ENCODE peak calls at places on chromosomes 4 and X, in six cellular contexts. One of them, this sample, is unnamed.

GRCh38 chr4:1045595-1046201 is 34.3 kb downstream of the FGFRL1 start:
- DNase-seq in stimulated activated CD4-positive, alpha-beta T cell treated with anti-CD3 and anti-CD28 coated beads, Interleukin-1b, Interleukin-23, amount 100 ng/mL, for 48 hours: no peak
- DNase-seq in activated T-cell treated with anti-CD3 and anti-CD28 coated beads for 1 hour: no peak
- DNase-seq in G401: peak
- DNase-seq in mesothelial cell of epicardium: no peak
- DNase-seq in nucleus accumbens: no peak
- DNase-seq in this sample: no peak

GRCh38 chr4:35500812-35501211 is 743.5 kb downstream of the ARAP2 start:
- DNase-seq in mesothelial cell of epicardium: no peak
- DNase-seq in nucleus accumbens: no peak
- DNase-seq in activated T-cell treated with anti-CD3 and anti-CD28 coated beads for 1 hour: no peak
- DNase-seq in stimulated activated CD4-positive, alpha-beta T cell treated with anti-CD3 and anti-CD28 coated beads, Interleukin-1b, Interleukin-23, amount 100 ng/mL, for 48 hours: no peak
- DNase-seq in G401: no peak
- DNase-seq in this sample: no peak

GRCh38 chrX:3271485-3272186 is 74.8 kb downstream of the MXRA5 start:
- DNase-seq in mesothelial cell of epicardium: no peak
- DNase-seq in G401: no peak
- DNase-seq in nucleus accumbens: no peak
- DNase-seq in stimulated activated CD4-positive, alpha-beta T cell treated with anti-CD3 and anti-CD28 coated beads, Interleukin-1b, Interleukin-23, amount 100 ng/mL, for 48 hours: no peak
- DNase-seq in activated T-cell treated with anti-CD3 and anti-CD28 coated beads for 1 hour: no peak
- DNase-seq in this sample: no peak

GRCh38 chrX:150694738-150695410 is 1.7 kb downstream of the MTMR1 start:
- DNase-seq in nucleus accumbens: no peak
- DNase-seq in stimulated activated CD4-positive, alpha-beta T cell treated with anti-CD3 and anti-CD28 coated beads, Interleukin-1b, Interleukin-23, amount 100 ng/mL, for 48 hours: peak
- DNase-seq in G401: no peak
- DNase-seq in mesothelial cell of epicardium: no peak
- DNase-seq in activated T-cell treated with anti-CD3 and anti-CD28 coated beads for 1 hour: no peak
- DNase-seq in this sample: no peak

GRCh38 chrX:14697453-14697852 is 168.1 kb downstream of the GLRA2 start:
- DNase-seq in stimulated activated CD4-positive, alpha-beta T cell treated with anti-CD3 and anti-CD28 coated beads, Interleukin-1b, Interleukin-23, amount 100 ng/mL, for 48 hours: peak
- DNase-seq in activated T-cell treated with anti-CD3 and anti-CD28 coated beads for 1 hour: no peak
- DNase-seq in mesothelial cell of epicardium: no peak
- DNase-seq in nucleus accumbens: no peak
- DNase-seq in G401: no peak
- DNase-seq in this sample: no peak

GRCh38 chr4:181820518-181820917 is 422.7 kb upstream of the TENM3 start:
- DNase-seq in mesothelial cell of epicardium: no peak
- DNase-seq in nucleus accumbens: no peak
- DNase-seq in activated T-cell treated with anti-CD3 and anti-CD28 coated beads for 1 hour: no peak
- DNase-seq in G401: no peak
- DNase-seq in stimulated activated CD4-positive, alpha-beta T cell treated with anti-CD3 and anti-CD28 coated beads, Interleukin-1b, Interleukin-23, amount 100 ng/mL, for 48 hours: no peak
- DNase-seq in this sample: no peak

GRCh38 chr4:151992301-151992700 is 231.5 kb upstream of the GATB start:
- DNase-seq in mesothelial cell of epicardium: no peak
- DNase-seq in G401: no peak
- DNase-seq in activated T-cell treated with anti-CD3 and anti-CD28 coated beads for 1 hour: no peak
- DNase-seq in nucleus accumbens: no peak
- DNase-seq in stimulated activated CD4-positive, alpha-beta T cell treated with anti-CD3 and anti-CD28 coated beads, Interleukin-1b, Interleukin-23, amount 100 ng/mL, for 48 hours: no peak
- DNase-seq in this sample: no peak

GRCh38 chr4:107035711-107036601 is at the start of gene DKK2:
- DNase-seq in nucleus accumbens: no peak
- DNase-seq in activated T-cell treated with anti-CD3 and anti-CD28 coated beads for 1 hour: no peak
- DNase-seq in G401: peak
- DNase-seq in stimulated activated CD4-positive, alpha-beta T cell treated with anti-CD3 and anti-CD28 coated beads, Interleukin-1b, Interleukin-23, amount 100 ng/mL, for 48 hours: no peak
- DNase-seq in mesothelial cell of epicardium: peak
- DNase-seq in this sample: peak

GRCh38 chr4:10074767-10075105 is 41.9 kb downstream of the WDR1 start:
- DNase-seq in mesothelial cell of epicardium: no peak
- DNase-seq in stimulated activated CD4-positive, alpha-beta T cell treated with anti-CD3 and anti-CD28 coated beads, Interleukin-1b, Interleukin-23, amount 100 ng/mL, for 48 hours: no peak
- DNase-seq in nucleus accumbens: no peak
- DNase-seq in activated T-cell treated with anti-CD3 and anti-CD28 coated beads for 1 hour: no peak
- DNase-seq in G401: no peak
- DNase-seq in this sample: no peak

GRCh38 chr4:6852582-6852981 is 57.0 kb upstream of the TBC1D14 start:
- DNase-seq in G401: no peak
- DNase-seq in stimulated activated CD4-positive, alpha-beta T cell treated with anti-CD3 and anti-CD28 coated beads, Interleukin-1b, Interleukin-23, amount 100 ng/mL, for 48 hours: no peak
- DNase-seq in activated T-cell treated with anti-CD3 and anti-CD28 coated beads for 1 hour: no peak
- DNase-seq in mesothelial cell of epicardium: no peak
- DNase-seq in nucleus accumbens: no peak
- DNase-seq in this sample: no peak

GRCh38 chr4:54082168-54082567 is 17.8 kb upstream of the CHIC2 start:
- DNase-seq in activated T-cell treated with anti-CD3 and anti-CD28 coated beads for 1 hour: no peak
- DNase-seq in mesothelial cell of epicardium: no peak
- DNase-seq in G401: no peak
- DNase-seq in nucleus accumbens: no peak
- DNase-seq in stimulated activated CD4-positive, alpha-beta T cell treated with anti-CD3 and anti-CD28 coated beads, Interleukin-1b, Interleukin-23, amount 100 ng/mL, for 48 hours: no peak
- DNase-seq in this sample: no peak

GRCh38 chr4:6892190-6892908 is 17.3 kb upstream of the TBC1D14 start:
- DNase-seq in G401: no peak
- DNase-seq in stimulated activated CD4-positive, alpha-beta T cell treated with anti-CD3 and anti-CD28 coated beads, Interleukin-1b, Interleukin-23, amount 100 ng/mL, for 48 hours: no peak
- DNase-seq in activated T-cell treated with anti-CD3 and anti-CD28 coated beads for 1 hour: no peak
- DNase-seq in nucleus accumbens: no peak
- DNase-seq in mesothelial cell of epicardium: no peak
- DNase-seq in this sample: no peak

GRCh38 chrX:13533726-13534125 is 35.7 kb upstream of the EGFL6 start:
- DNase-seq in nucleus accumbens: no peak
- DNase-seq in stimulated activated CD4-positive, alpha-beta T cell treated with anti-CD3 and anti-CD28 coated beads, Interleukin-1b, Interleukin-23, amount 100 ng/mL, for 48 hours: no peak
- DNase-seq in G401: no peak
- DNase-seq in activated T-cell treated with anti-CD3 and anti-CD28 coated beads for 1 hour: no peak
- DNase-seq in mesothelial cell of epicardium: no peak
- DNase-seq in this sample: no peak

GRCh38 chr4:9703391-9703790 is 78.0 kb upstream of the DRD5 start:
- DNase-seq in mesothelial cell of epicardium: peak
- DNase-seq in activated T-cell treated with anti-CD3 and anti-CD28 coated beads for 1 hour: peak
- DNase-seq in stimulated activated CD4-positive, alpha-beta T cell treated with anti-CD3 and anti-CD28 coated beads, Interleukin-1b, Interleukin-23, amount 100 ng/mL, for 48 hours: peak
- DNase-seq in G401: peak
- DNase-seq in nucleus accumbens: no peak
- DNase-seq in this sample: no peak

GRCh38 chrX:13791559-13791958 is 25.3 kb downstream of the GPM6B start:
- DNase-seq in nucleus accumbens: peak
- DNase-seq in activated T-cell treated with anti-CD3 and anti-CD28 coated beads for 1 hour: no peak
- DNase-seq in G401: peak
- DNase-seq in mesothelial cell of epicardium: no peak
- DNase-seq in stimulated activated CD4-positive, alpha-beta T cell treated with anti-CD3 and anti-CD28 coated beads, Interleukin-1b, Interleukin-23, amount 100 ng/mL, for 48 hours: no peak
- DNase-seq in this sample: no peak

GRCh38 chrX:1213971-1214370 is 1.5 kb upstream of the CRLF2 start:
- DNase-seq in nucleus accumbens: no peak
- DNase-seq in activated T-cell treated with anti-CD3 and anti-CD28 coated beads for 1 hour: no peak
- DNase-seq in mesothelial cell of epicardium: no peak
- DNase-seq in stimulated activated CD4-positive, alpha-beta T cell treated with anti-CD3 and anti-CD28 coated beads, Interleukin-1b, Interleukin-23, amount 100 ng/mL, for 48 hours: no peak
- DNase-seq in G401: no peak
- DNase-seq in this sample: no peak

GRCh38 chr4:124783847-124784246 is 71.3 kb upstream of the ANKRD50 start:
- DNase-seq in G401: no peak
- DNase-seq in activated T-cell treated with anti-CD3 and anti-CD28 coated beads for 1 hour: no peak
- DNase-seq in stimulated activated CD4-positive, alpha-beta T cell treated with anti-CD3 and anti-CD28 coated beads, Interleukin-1b, Interleukin-23, amount 100 ng/mL, for 48 hours: no peak
- DNase-seq in nucleus accumbens: no peak
- DNase-seq in mesothelial cell of epicardium: no peak
- DNase-seq in this sample: no peak

GRCh38 chrX:48045410-48046311 is 25.8 kb downstream of the ZNF630 start:
- DNase-seq in activated T-cell treated with anti-CD3 and anti-CD28 coated beads for 1 hour: no peak
- DNase-seq in G401: no peak
- DNase-seq in mesothelial cell of epicardium: no peak
- DNase-seq in nucleus accumbens: no peak
- DNase-seq in stimulated activated CD4-positive, alpha-beta T cell treated with anti-CD3 and anti-CD28 coated beads, Interleukin-1b, Interleukin-23, amount 100 ng/mL, for 48 hours: no peak
- DNase-seq in this sample: no peak

GRCh38 chr4:1494416-1495315 is 88.4 kb upstream of the NKX1-1 start:
- DNase-seq in activated T-cell treated with anti-CD3 and anti-CD28 coated beads for 1 hour: no peak
- DNase-seq in stimulated activated CD4-positive, alpha-beta T cell treated with anti-CD3 and anti-CD28 coated beads, Interleukin-1b, Interleukin-23, amount 100 ng/mL, for 48 hours: no peak
- DNase-seq in mesothelial cell of epicardium: no peak
- DNase-seq in nucleus accumbens: no peak
- DNase-seq in G401: no peak
- DNase-seq in this sample: peak

GRCh38 chr4:138910914-138911336 is 104.7 kb upstream of the NOCT start:
- DNase-seq in activated T-cell treated with anti-CD3 and anti-CD28 coated beads for 1 hour: no peak
- DNase-seq in mesothelial cell of epicardium: peak
- DNase-seq in G401: peak
- DNase-seq in nucleus accumbens: peak
- DNase-seq in stimulated activated CD4-positive, alpha-beta T cell treated with anti-CD3 and anti-CD28 coated beads, Interleukin-1b, Interleukin-23, amount 100 ng/mL, for 48 hours: no peak
- DNase-seq in this sample: peak

GRCh38 chrX:31832263-31832662 is 760.4 kb upstream of the FTHL17 start:
- DNase-seq in nucleus accumbens: no peak
- DNase-seq in G401: no peak
- DNase-seq in stimulated activated CD4-positive, alpha-beta T cell treated with anti-CD3 and anti-CD28 coated beads, Interleukin-1b, Interleukin-23, amount 100 ng/mL, for 48 hours: no peak
- DNase-seq in activated T-cell treated with anti-CD3 and anti-CD28 coated beads for 1 hour: no peak
- DNase-seq in mesothelial cell of epicardium: no peak
- DNase-seq in this sample: no peak

GRCh38 chrX:1874899-1875298 is 260.0 kb downstream of the ASMT start:
- DNase-seq in stimulated activated CD4-positive, alpha-beta T cell treated with anti-CD3 and anti-CD28 coated beads, Interleukin-1b, Interleukin-23, amount 100 ng/mL, for 48 hours: no peak
- DNase-seq in activated T-cell treated with anti-CD3 and anti-CD28 coated beads for 1 hour: no peak
- DNase-seq in mesothelial cell of epicardium: no peak
- DNase-seq in nucleus accumbens: no peak
- DNase-seq in G401: no peak
- DNase-seq in this sample: no peak

GRCh38 chrX:38862100-38862499 is 60.8 kb downstream of the MID1IP1 start:
- DNase-seq in mesothelial cell of epicardium: no peak
- DNase-seq in stimulated activated CD4-positive, alpha-beta T cell treated with anti-CD3 and anti-CD28 coated beads, Interleukin-1b, Interleukin-23, amount 100 ng/mL, for 48 hours: no peak
- DNase-seq in G401: no peak
- DNase-seq in activated T-cell treated with anti-CD3 and anti-CD28 coated beads for 1 hour: no peak
- DNase-seq in nucleus accumbens: no peak
- DNase-seq in this sample: no peak

This sample was measured in suprapubic skin.